ENCODE peak calls at places on chromosomes 16 and 17, in seven cellular contexts. One of them, this sample, is unnamed.

GRCh38 chr16:59604331-59604730 is 870.2 kb upstream of the GOT2 start:
- DNase-seq in GOT3: no peak
- DNase-seq in occipital lobe: no peak
- DNase-seq in breast epithelium: no peak
- DNase-seq in frontal cortex: no peak
- DNase-seq in EL: peak
- DNase-seq in activated naive CD8-positive, alpha-beta T cell treated with anti-CD3 and anti-CD28 coated beads, Interleukin-2, amount 50 U/mL, for 16 hours: no peak
- DNase-seq in this sample: no peak

GRCh38 chr17:19322129-19322505 is 40.4 kb downstream of the B9D1 start:
- DNase-seq in occipital lobe: no peak
- DNase-seq in activated naive CD8-positive, alpha-beta T cell treated with anti-CD3 and anti-CD28 coated beads, Interleukin-2, amount 50 U/mL, for 16 hours: no peak
- DNase-seq in frontal cortex: no peak
- DNase-seq in EL: no peak
- DNase-seq in breast epithelium: no peak
- DNase-seq in GOT3: no peak
- DNase-seq in this sample: no peak

GRCh38 chr17:57215317-57215716 is 41.0 kb upstream of the MSI2 start:
- DNase-seq in occipital lobe: no peak
- DNase-seq in EL: peak
- DNase-seq in frontal cortex: no peak
- DNase-seq in activated naive CD8-positive, alpha-beta T cell treated with anti-CD3 and anti-CD28 coated beads, Interleukin-2, amount 50 U/mL, for 16 hours: no peak
- DNase-seq in GOT3: no peak
- DNase-seq in breast epithelium: peak
- DNase-seq in this sample: peak

GRCh38 chr16:55760665-55761035 is 72.2 kb downstream of the CES1 start:
- DNase-seq in EL: peak
- DNase-seq in frontal cortex: no peak
- DNase-seq in occipital lobe: no peak
- DNase-seq in GOT3: no peak
- DNase-seq in activated naive CD8-positive, alpha-beta T cell treated with anti-CD3 and anti-CD28 coated beads, Interleukin-2, amount 50 U/mL, for 16 hours: no peak
- DNase-seq in breast epithelium: no peak
- DNase-seq in this sample: no peak

GRCh38 chr17:43987131-43988021 is 17.0 kb upstream of the NAGS start:
- DNase-seq in breast epithelium: no peak
- DNase-seq in EL: no peak
- DNase-seq in activated naive CD8-positive, alpha-beta T cell treated with anti-CD3 and anti-CD28 coated beads, Interleukin-2, amount 50 U/mL, for 16 hours: no peak
- DNase-seq in GOT3: no peak
- DNase-seq in occipital lobe: no peak
- DNase-seq in frontal cortex: no peak
- DNase-seq in this sample: no peak

GRCh38 chr16:55294947-55295346 is 29.1 kb upstream of the IRX6 start:
- DNase-seq in GOT3: no peak
- DNase-seq in activated naive CD8-positive, alpha-beta T cell treated with anti-CD3 and anti-CD28 coated beads, Interleukin-2, amount 50 U/mL, for 16 hours: no peak
- DNase-seq in occipital lobe: no peak
- DNase-seq in frontal cortex: no peak
- DNase-seq in EL: no peak
- DNase-seq in breast epithelium: no peak
- DNase-seq in this sample: no peak

GRCh38 chr16:59510008-59510424 is 775.9 kb upstream of the GOT2 start:
- DNase-seq in frontal cortex: peak
- DNase-seq in GOT3: no peak
- DNase-seq in breast epithelium: no peak
- DNase-seq in occipital lobe: peak
- DNase-seq in activated naive CD8-positive, alpha-beta T cell treated with anti-CD3 and anti-CD28 coated beads, Interleukin-2, amount 50 U/mL, for 16 hours: no peak
- DNase-seq in EL: no peak
- DNase-seq in this sample: no peak

GRCh38 chr16:66335704-66336329 is 30.7 kb upstream of the CDH5 start:
- DNase-seq in EL: peak
- DNase-seq in activated naive CD8-positive, alpha-beta T cell treated with anti-CD3 and anti-CD28 coated beads, Interleukin-2, amount 50 U/mL, for 16 hours: no peak
- DNase-seq in frontal cortex: no peak
- DNase-seq in breast epithelium: no peak
- DNase-seq in GOT3: no peak
- DNase-seq in occipital lobe: peak
- DNase-seq in this sample: no peak

GRCh38 chr17:57697197-57697596 is 47.9 kb downstream of the CCDC182 start:
- DNase-seq in GOT3: no peak
- DNase-seq in EL: no peak
- DNase-seq in breast epithelium: no peak
- DNase-seq in frontal cortex: no peak
- DNase-seq in occipital lobe: no peak
- DNase-seq in activated naive CD8-positive, alpha-beta T cell treated with anti-CD3 and anti-CD28 coated beads, Interleukin-2, amount 50 U/mL, for 16 hours: no peak
- DNase-seq in this sample: no peak